ENCODE peak calls at places on chromosome 16, in four cellular contexts. W is IMR-90; B is Right ventricle myocardium superior; S is activated CD8-positive, alpha-beta T cell treated with anti-CD3 and anti-CD28 coated beads for 36 hours. U is an unnamed sample.

GRCh38 chr16:68539704-68540370 is 746 bp downstream of the ZFP90 start:
- ATAC-seq in W (peak; percentile 12), S (peak; percentile 57), B (peak; percentile 28), U (peak; percentile 15)

GRCh38 chr16:27489421-27489820 is 60.3 kb downstream of the GTF3C1 start:
- ATAC-seq in W (no peak), B (no peak), S (no peak), U (no peak)

GRCh38 chr16:12837344-12837743 is 33.7 kb upstream of the CPPED1 start:
- ATAC-seq in W (no peak), B (no peak), S (no peak), U (no peak)

GRCh38 chr16:88662222-88662842 is 559 bp downstream of the MVD start:
- ATAC-seq in B (no peak), S (peak; percentile 1), W (no peak), U (no peak)

GRCh38 chr16:54077412-54077821 is 209.2 kb downstream of the IRX3 start:
- ATAC-seq in S (no peak), W (peak; percentile 56), B (no peak), U (no peak)

GRCh38 chr16:86619263-86619935 is 41.0 kb downstream of the FOXL1 start:
- ATAC-seq in S (no peak), B (no peak), W (peak; percentile 31), U (no peak)

GRCh38 chr16:9176547-9177418 is 85.3 kb downstream of the HAPSTR1 start:
- ATAC-seq in B (no peak), S (no peak), W (no peak), U (no peak)

GRCh38 chr16:48244863-48245195 is 729 bp downstream of the LONP2 start:
- ATAC-seq in B (no peak), S (no peak), W (no peak), U (no peak)

GRCh38 chr16:68069511-68070248 is 15.5 kb upstream of the NFATC3 start:
- ATAC-seq in S (peak; percentile 37), W (no peak), B (peak; percentile 80), U (no peak)

GRCh38 chr16:11101283-11101682 is 154.7 kb downstream of the SOCS1 start:
- ATAC-seq in B (no peak), W (no peak), S (no peak), U (no peak)

GRCh38 chr16:3999890-4000325 is 116.3 kb downstream of the ADCY9 start:
- ATAC-seq in S (peak; percentile 20), W (peak; percentile 21), B (peak; percentile 51), U (peak; percentile 51)

GRCh38 chr16:80197790-80198201 is 343.0 kb upstream of the DYNLRB2 start:
- ATAC-seq in S (peak; percentile 39), B (no peak), W (peak; percentile 96), U (no peak)

GRCh38 chr16:2361129-2361528 is 20.6 kb upstream of the ABCA3 start:
- ATAC-seq in W (no peak), S (no peak), B (no peak), U (no peak)

GRCh38 chr16:35713762-35714650 is 2254.6 kb downstream of the TP53TG3F start:
- ATAC-seq in B (peak; percentile 93), S (no peak), W (no peak), U (no peak)

GRCh38 chr16:11104168-11105037 is 151.6 kb downstream of the SOCS1 start:
- ATAC-seq in B (peak; percentile 5), W (peak; percentile 44), S (no peak), U (no peak)

GRCh38 chr16:87367556-87367955 is 16.0 kb downstream of the FBXO31 start:
- ATAC-seq in B (no peak), W (no peak), S (no peak), U (no peak)

GRCh38 chr16:23327836-23328235 is 25.7 kb downstream of the SCNN1B start:
- ATAC-seq in B (no peak), S (no peak), W (no peak), U (no peak)

GRCh38 chr16:19294156-19294649 is 8.7 kb downstream of the CLEC19A start:
- ATAC-seq in S (peak; percentile 90), W (no peak), B (peak; percentile 81), U (peak; percentile 77)

GRCh38 chr16:63581560-63581959 is 1540.3 kb downstream of the CDH11 start:
- ATAC-seq in W (no peak), B (peak; percentile 98), S (no peak), U (no peak)